ENCODE peak calls at places on chromosomes 11 and 22, in eight cellular contexts. A, S, J, R, I, E, F and L are unnamed samples.

GRCh38 chr11:121053244-121053643 is 29.3 kb downstream of the TBCEL start:
- DNase-seq in A (no peak), E (no peak), J (no peak), R (no peak), S (no peak), I (no peak), F (no peak), L (no peak)

GRCh38 chr22:19851291-19852176 is 3.1 kb downstream of the GNB1L start:
- DNase-seq in S (no peak), E (no peak), I (no peak), F (no peak), R (no peak), A (no peak), J (no peak), L (no peak)

GRCh38 chr11:61697093-61697492 is 16.9 kb downstream of the DAGLA start:
- DNase-seq in F (no peak), E (no peak), S (no peak), A (no peak), R (no peak), J (no peak), I (no peak), L (no peak)

GRCh38 chr22:20242393-20243175 is 25.5 kb downstream of the RTN4R start:
- DNase-seq in I (no peak), A (no peak), E (no peak), R (no peak), J (no peak), F (no peak), S (no peak), L (no peak)

GRCh38 chr11:94400839-94401772 is at the start of gene GPR83:
- DNase-seq in I (no peak), E (no peak), R (peak), S (no peak), F (peak), A (no peak), J (peak), L (peak)

GRCh38 chr11:106088896-106089295 is 11.4 kb downstream of the AASDHPPT start:
- DNase-seq in E (no peak), A (no peak), J (peak), F (no peak), I (no peak), R (peak), S (no peak), L (no peak)

GRCh38 chr22:31451709-31452571 is 37.7 kb downstream of the EIF4ENIF1 start:
- DNase-seq in I (peak), E (no peak), F (no peak), S (peak), J (peak), A (no peak), R (peak), L (no peak)

GRCh38 chr22:24466831-24467249 is 28.3 kb upstream of the UPB1 start:
- DNase-seq in J (peak), F (no peak), E (no peak), R (peak), I (peak), S (peak), A (no peak), L (no peak)

GRCh38 chr11:128867277-128867676 is at the start of gene KCNJ1:
- DNase-seq in A (peak), F (no peak), J (no peak), I (no peak), R (no peak), E (no peak), S (no peak), L (no peak)

GRCh38 chr11:8263109-8263768 is 439 bp downstream of the LMO1 start:
- DNase-seq in E (peak), J (peak), I (no peak), S (no peak), A (peak), F (peak), R (no peak), L (peak)

GRCh38 chr11:14362613-14363012 is 3.6 kb upstream of the RRAS2 start:
- DNase-seq in F (no peak), A (no peak), J (no peak), S (no peak), R (no peak), I (no peak), E (no peak), L (no peak)

GRCh38 chr11:59188954-59189353 is 17.0 kb downstream of the DTX4 start:
- DNase-seq in R (no peak), E (no peak), F (no peak), S (no peak), A (no peak), I (no peak), J (peak), L (no peak)

GRCh38 chr22:28629420-28630184 is 50.0 kb downstream of the TTC28 start:
- DNase-seq in R (no peak), J (no peak), E (no peak), A (no peak), S (peak), F (no peak), I (peak), L (no peak)

GRCh38 chr11:2584812-2585565 is 114.8 kb downstream of the KCNQ1OT1 start:
- DNase-seq in A (peak), J (no peak), S (no peak), I (no peak), E (peak), R (no peak), F (no peak), L (peak)

GRCh38 chr11:18727499-18728236 is 1.7 kb upstream of the IGSF22 start:
- DNase-seq in S (peak), E (no peak), A (no peak), R (peak), F (peak), J (peak), I (peak), L (peak)

GRCh38 chr11:65576867-65577755 is 1.3 kb downstream of the EHBP1L1 start:
- DNase-seq in A (peak), F (no peak), J (peak), R (peak), E (peak), I (no peak), S (peak), L (no peak)

GRCh38 chr11:131499199-131499598 is 128.8 kb downstream of the NTM start:
- DNase-seq in A (no peak), S (no peak), E (no peak), J (no peak), I (no peak), R (no peak), F (no peak), L (no peak)

GRCh38 chr11:5197538-5197937 is 2.9 kb downstream of the OR51V1 start:
- DNase-seq in R (no peak), S (peak), E (no peak), A (no peak), I (no peak), F (no peak), J (no peak), L (no peak)

GRCh38 chr11:17145972-17146371 is 61.8 kb downstream of the PIK3C2A start:
- DNase-seq in I (no peak), E (no peak), F (no peak), J (no peak), R (no peak), S (peak), A (no peak), L (no peak)

GRCh38 chr11:66328036-66328306 is 8.3 kb downstream of the RIN1 start:
- DNase-seq in A (no peak), S (no peak), I (no peak), R (no peak), E (peak), J (no peak), F (no peak), L (no peak)

GRCh38 chr11:37642321-37642720 is 1044.3 kb upstream of the RAG2 start:
- DNase-seq in F (no peak), I (no peak), E (no peak), R (no peak), S (no peak), A (no peak), J (no peak), L (no peak)

GRCh38 chr11:65448418-65449196 is 26.0 kb downstream of the NEAT1 start:
- DNase-seq in I (no peak), R (peak), E (peak), A (no peak), F (no peak), J (peak), S (peak), L (peak)

GRCh38 chr22:37202001-37202555 is 10.2 kb downstream of the SSTR3 start:
- DNase-seq in F (no peak), R (no peak), E (no peak), I (no peak), S (no peak), A (peak), J (no peak), L (no peak)

GRCh38 chr11:73372371-73372993 is 3.7 kb upstream of the RELT start:
- DNase-seq in E (no peak), J (no peak), I (peak), F (no peak), S (no peak), R (no peak), A (no peak), L (peak)

GRCh38 chr11:73288873-73289707 is 17.0 kb downstream of the P2RY6 start:
- DNase-seq in R (peak), F (peak), I (peak), S (peak), J (peak), A (peak), E (peak), L (peak)

GRCh38 chr22:37283393-37283937 is 1.2 kb downstream of the CYTH4 start:
- DNase-seq in S (no peak), F (no peak), E (no peak), R (no peak), J (no peak), I (no peak), A (peak), L (no peak)

GRCh38 chr11:30919389-30920172 is 333.4 kb upstream of the MPPED2 start:
- DNase-seq in E (no peak), I (no peak), J (peak), S (peak), R (no peak), A (no peak), F (no peak), L (no peak)

GRCh38 chr22:47129902-47130301 is 367.5 kb downstream of the TBC1D22A start:
- DNase-seq in I (peak), E (no peak), J (no peak), R (no peak), F (no peak), A (peak), S (no peak), L (no peak)

GRCh38 chr11:46694095-46694494 is 6.3 kb downstream of the ARHGAP1 start:
- DNase-seq in E (no peak), A (no peak), R (no peak), F (no peak), I (no peak), S (no peak), J (no peak), L (no peak)

GRCh38 chr11:597166-597725 is 18.5 kb downstream of the IRF7 start:
- DNase-seq in F (no peak), J (no peak), E (no peak), I (no peak), R (no peak), A (no peak), S (no peak), L (peak)

DNA sequence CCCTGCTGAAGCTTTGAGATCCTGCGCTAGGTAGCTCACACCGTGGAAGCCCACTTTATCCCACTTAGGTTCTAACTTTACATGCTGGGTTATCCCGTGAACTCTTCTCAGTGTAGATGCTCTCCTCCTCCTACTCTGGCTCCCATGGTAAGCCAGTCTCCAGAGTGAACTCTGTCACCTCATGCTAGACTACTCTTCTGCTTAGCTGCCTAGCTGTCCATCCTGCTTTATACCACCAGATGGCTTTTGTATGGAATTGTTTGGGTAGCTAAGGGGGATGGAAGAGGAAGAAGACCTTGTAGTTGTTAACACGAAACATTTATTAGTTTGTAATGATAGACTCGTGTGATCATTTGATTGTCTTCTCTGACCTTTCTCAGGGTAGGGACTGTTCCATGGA is 46.8 kb downstream of the EMSY start:
- DNase-seq in R (no peak), I (no peak), E (no peak), S (no peak), A (no peak), J (no peak), F (no peak), L (no peak)
- TF ChIP-seq CTCF in R (no peak), I (no peak), E (no peak), S (no peak), A (no peak), J (peak), F (no peak), L (no peak)

DNA sequence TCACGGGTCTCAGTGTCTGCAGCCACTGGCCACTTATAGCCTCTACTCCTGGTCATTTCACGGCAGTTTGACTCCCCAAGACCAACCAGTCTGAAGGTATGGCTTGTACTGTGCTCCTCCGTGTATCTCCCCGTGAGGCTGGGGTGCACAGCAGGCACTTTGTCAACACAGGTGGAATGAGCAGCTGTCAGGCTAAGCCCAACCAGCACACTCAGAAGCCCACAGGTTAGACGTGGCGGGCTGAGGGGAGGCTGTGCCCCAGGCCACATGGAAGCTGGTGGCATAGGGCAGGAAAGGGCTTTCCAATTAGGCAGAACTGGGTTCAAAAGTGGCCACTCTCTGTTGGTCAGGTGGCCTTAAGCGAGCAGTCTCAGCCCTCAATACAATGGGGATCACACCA is 7.0 kb downstream of the TP53I11 start:
- DNase-seq in A (no peak), S (no peak), E (no peak), I (no peak), J (no peak), R (no peak), F (no peak), L (no peak)
- TF ChIP-seq CTCF in A (no peak), S (no peak), E (no peak), I (no peak), J (no peak), R (no peak), F (no peak), L (no peak)

DNA sequence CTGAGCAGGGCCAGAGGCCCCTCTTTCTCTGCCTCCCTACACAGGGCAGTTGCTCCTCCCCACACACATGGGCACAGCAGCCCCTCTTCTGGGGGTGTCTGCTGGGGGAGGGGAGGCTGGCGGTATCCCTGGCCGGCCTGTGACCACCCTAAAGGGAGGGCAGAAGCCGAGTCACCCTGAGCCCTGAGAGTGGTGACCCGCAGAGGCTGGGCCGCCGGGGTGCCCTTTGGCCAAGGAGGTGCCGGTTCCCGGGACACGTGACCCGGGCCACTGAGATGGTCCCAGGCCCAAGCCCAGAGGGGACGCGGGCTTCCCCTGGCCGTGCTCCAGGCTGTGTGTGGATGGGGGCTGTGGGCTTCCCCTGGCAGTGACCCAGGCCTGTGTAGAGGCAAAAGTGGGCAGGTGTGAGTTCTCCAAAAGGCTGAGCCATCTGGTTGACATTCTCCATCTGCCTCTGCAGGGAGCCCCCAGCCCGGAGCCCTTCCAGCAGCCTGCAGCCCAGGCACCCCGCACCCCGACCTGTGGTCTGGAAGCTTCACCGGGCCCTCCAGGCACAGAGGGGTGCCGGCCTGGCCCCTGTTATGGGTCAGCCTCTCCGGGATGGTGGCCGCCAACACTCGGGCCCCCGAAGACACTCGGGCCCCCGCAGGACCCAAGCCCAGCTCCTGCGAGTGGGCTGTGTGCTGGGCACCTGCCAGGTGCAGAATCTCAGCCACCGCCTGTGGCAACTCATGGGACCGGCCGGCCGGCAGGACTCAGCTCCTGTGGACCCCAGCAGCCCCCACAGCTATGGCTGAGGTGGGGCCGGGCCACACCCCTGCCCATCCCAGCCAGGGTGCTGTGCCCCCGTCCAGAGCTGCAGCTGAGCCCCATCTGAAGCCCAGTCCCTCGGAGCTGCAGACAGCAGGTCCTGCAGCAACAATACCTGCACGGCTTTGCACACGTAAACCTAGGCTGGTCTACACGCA is 1.0 kb downstream of the ADM2 start:
- DNase-seq in R (no peak), S (no peak), E (no peak), I (no peak), F (no peak), A (peak), J (no peak), L (no peak)
- TF ChIP-seq CTCF in R (no peak), S (no peak), E (no peak), I (no peak), F (no peak), A (no peak), J (no peak), L (no peak)

DNA sequence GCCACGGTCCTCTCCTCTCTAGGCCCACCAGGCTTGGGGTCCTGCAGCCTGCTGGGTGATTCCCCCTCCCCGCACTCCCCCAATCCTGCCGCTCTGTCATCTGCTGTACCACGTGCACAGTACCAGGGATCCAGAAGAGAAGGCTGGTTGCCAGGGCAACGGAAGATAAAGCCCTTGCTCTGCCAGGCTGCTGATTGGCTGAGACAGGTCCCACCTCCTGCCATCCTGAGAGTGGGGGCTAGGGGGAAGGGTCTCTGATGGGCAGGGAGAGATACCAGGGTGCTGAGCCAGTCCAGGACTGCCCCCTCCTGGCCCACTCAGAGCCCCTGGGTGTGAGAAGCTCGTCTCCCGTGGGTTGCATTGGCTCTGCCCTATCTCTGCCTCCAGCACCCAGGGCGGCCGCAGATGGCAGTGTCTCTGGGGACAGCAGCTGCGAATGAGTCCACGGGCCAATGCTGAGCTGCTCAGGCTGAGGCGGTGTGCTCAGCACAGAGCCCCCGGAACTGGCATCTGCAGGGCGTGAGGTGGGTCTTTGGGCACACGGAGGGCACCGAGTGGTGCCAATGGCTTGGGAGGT is at the start of gene SMIM45:
- DNase-seq in F (no peak), S (no peak), R (no peak), I (no peak), E (no peak), J (no peak), A (peak), L (peak)
- TF ChIP-seq CTCF in F (no peak), S (no peak), R (no peak), I (no peak), E (no peak), J (no peak), A (no peak), L (peak)

GRCh38 chr11:81165164-81165563 is 1568.5 kb downstream of the FAM181B start:
- DNase-seq in R (no peak), E (no peak), A (no peak), J (no peak), S (no peak), F (no peak), I (no peak), L (no peak)
- TF ChIP-seq CTCF in R (no peak), E (no peak), A (no peak), J (no peak), S (no peak), F (no peak), I (no peak), L (peak)

GRCh38 chr11:74615988-74616387 is 23.6 kb downstream of the POLD3 start:
- DNase-seq in J (no peak), S (no peak), A (no peak), I (no peak), F (no peak), E (no peak), R (no peak), L (no peak)
- TF ChIP-seq CTCF in J (no peak), S (no peak), A (no peak), I (no peak), F (no peak), E (no peak), R (no peak), L (no peak)